ENCODE peak calls at places on chromosomes 16 and 17, in five cellular contexts. R is BJ, I is mammary epithelial cell, D is IMR-90, Q is heart left ventricle. K is an unnamed sample.

GRCh38 chr16:25108054-25108453 is 3.5 kb upstream of the LCMT1 start:
- DNase-seq in R (no peak), I (no peak), D (no peak), Q (peak; percentile 46), K (peak; percentile 32)

GRCh38 chr17:53950207-53950857 is 127.6 kb downstream of the KIF2B start:
- DNase-seq in R (no peak), I (no peak), D (no peak), Q (no peak), K (peak; percentile 34)

GRCh38 chr16:90078594-90078895 is 1.4 kb upstream of the PRDM7 start:
- DNase-seq in R (no peak), I (no peak), D (no peak), Q (no peak), K (no peak)

GRCh38 chr16:75024182-75024581 is 25.4 kb downstream of the ZNRF1 start:
- DNase-seq in R (no peak), I (no peak), D (no peak), Q (no peak), K (no peak)

GRCh38 chr17:76948726-76949342 is 80.6 kb downstream of the MGAT5B start:
- DNase-seq in R (no peak), I (no peak), D (no peak), Q (no peak), K (peak; percentile 55)

GRCh38 chr16:80614908-80615696 is 74.3 kb downstream of the DYNLRB2 start:
- DNase-seq in R (peak; percentile 33), I (peak; percentile 43), D (peak; percentile 86), Q (no peak), K (no peak)

GRCh38 chr17:10777890-10778289 is 26.0 kb downstream of the TMEM238L start:
- DNase-seq in R (no peak), I (no peak), D (no peak), Q (no peak), K (no peak)

GRCh38 chr17:59026176-59026939 is 80.3 kb downstream of the TRIM37 start:
- DNase-seq in R (no peak), I (no peak), D (no peak), Q (no peak), K (no peak)

GRCh38 chr16:721765-722481 is 977 bp downstream of the ANTKMT start:
- DNase-seq in R (no peak), I (no peak), D (no peak), Q (no peak), K (no peak)

GRCh38 chr17:10768766-10769383 is 35.0 kb downstream of the TMEM238L start:
- DNase-seq in R (no peak), I (no peak), D (no peak), Q (no peak), K (no peak)

GRCh38 chr17:7440823-7441174 is 1.5 kb downstream of the FGF11 start:
- DNase-seq in R (no peak), I (peak; percentile 45), D (no peak), Q (peak; percentile 69), K (peak; percentile 86)

GRCh38 chr17:79942591-79943353 is 92.9 kb downstream of the TBC1D16 start:
- DNase-seq in R (no peak), I (peak; percentile 28), D (peak; percentile 18), Q (peak; percentile 37), K (peak; percentile 49)

GRCh38 chr16:88777801-88778415 is 7.1 kb downstream of the PIEZO1 start:
- DNase-seq in R (no peak), I (no peak), D (no peak), Q (no peak), K (peak; percentile 85)

GRCh38 chr17:52027081-52027480 is 131.4 kb downstream of the CA10 start:
- DNase-seq in R (no peak), I (peak; percentile 76), D (no peak), Q (no peak), K (no peak)

GRCh38 chr17:17506893-17507464 is 10.8 kb upstream of the RASD1 start:
- DNase-seq in R (no peak), I (no peak), D (no peak), Q (peak; percentile 82), K (no peak)

GRCh38 chr16:57255686-57256415 is 10.8 kb downstream of the ARL2BP start:
- DNase-seq in R (no peak), I (peak; percentile 89), D (no peak), Q (no peak), K (no peak)

GRCh38 chr16:88461291-88462269 is 8.5 kb downstream of the ZFPM1 start:
- DNase-seq in R (no peak), I (no peak), D (no peak), Q (no peak), K (peak; percentile 96)

GRCh38 chr17:28133562-28133970 is 91.1 kb downstream of the NLK start:
- DNase-seq in R (peak; percentile 57), I (peak; percentile 79), D (peak; percentile 89), Q (no peak), K (no peak)

GRCh38 chr17:64920026-64920418 is 744 bp upstream of the LRRC37A3 start:
- DNase-seq in R (no peak), I (no peak), D (no peak), Q (peak; percentile 39), K (no peak)

GRCh38 chr17:56203430-56203829 is 50.2 kb downstream of the ANKFN1 start:
- DNase-seq in R (no peak), I (peak; percentile 24), D (no peak), Q (no peak), K (no peak)

GRCh38 chr16:52549011-52549692 is 2.2 kb upstream of the TOX3 start:
- DNase-seq in R (no peak), I (no peak), D (no peak), Q (no peak), K (peak; percentile 44)

GRCh38 chr16:68790944-68791343 is 52.4 kb upstream of the TANGO6 start:
- DNase-seq in R (no peak), I (no peak), D (no peak), Q (no peak), K (peak; percentile 30)

GRCh38 chr17:63196772-63197335 is 230.8 kb downstream of the TANC2 start:
- DNase-seq in R (no peak), I (no peak), D (no peak), Q (no peak), K (no peak)

GRCh38 chr16:30186782-30187555 is 3.6 kb downstream of the CORO1A start:
- DNase-seq in R (no peak), I (peak; percentile 26), D (no peak), Q (peak; percentile 72), K (peak; percentile 92)

GRCh38 chr17:49779730-49780220 is 8.7 kb upstream of the KAT7 start:
- DNase-seq in R (peak; percentile 68), I (peak; percentile 81), D (peak; percentile 84), Q (no peak), K (no peak)

GRCh38 chr16:67445913-67446907 is 15.3 kb downstream of the HSD11B2 start:
- DNase-seq in R (no peak), I (no peak), D (no peak), Q (peak; percentile 79), K (peak; percentile 73)

GRCh38 chr17:79835953-79836951 is 3.0 kb downstream of the CBX4 start:
- DNase-seq in R (no peak), I (no peak), D (peak; percentile 19), Q (peak; percentile 40), K (peak; percentile 94)

GRCh38 chr17:42065201-42065600 is 14.8 kb upstream of the C17orf113 start:
- DNase-seq in R (no peak), I (no peak), D (no peak), Q (no peak), K (no peak)

GRCh38 chr16:66578596-66579531 is at the start of gene CMTM2:
- DNase-seq in R (no peak), I (no peak), D (no peak), Q (no peak), K (peak; percentile 51)

GRCh38 chr17:2955931-2956582 is 107.3 kb downstream of the OR1D5 start:
- DNase-seq in R (no peak), I (no peak), D (no peak), Q (no peak), K (no peak)

GRCh38 chr17:47897561-47897960 is 1.5 kb downstream of the SP2 start:
- DNase-seq in R (no peak), I (peak; percentile 44), D (no peak), Q (no peak), K (no peak)
- H3K4me3 ChIP-seq in R (no peak overlapping the region), I (no peak overlapping the region), D (no peak overlapping the region), Q (peak overlapping the region; percentile 73), K (no peak overlapping the region)

GRCh38 chr16:12496866-12497265 is 306.8 kb downstream of the CPPED1 start:
- DNase-seq in R (no peak), I (no peak), D (no peak), Q (no peak), K (no peak)
- H3K36me3 ChIP-seq in R (no peaks in the 10 kb centered on the region), I (no peaks in the 10 kb centered on the region), D (no peaks in the 10 kb centered on the region), Q (no peaks in the 10 kb centered on the region), K (no peaks in the 10 kb centered on the region)

GRCh38 chr17:61400058-61400785 is 579 bp downstream of the TBX2 start:
- DNase-seq in R (no peak), I (peak; percentile 27), D (peak; percentile 40), Q (peak; percentile 47), K (peak; percentile 87)
- H3K4me3 ChIP-seq in R (peak overlapping the region; percentile 78), I (peak overlapping the region; percentile 33), D (peak overlapping the region; percentile 98), Q (peak overlapping the region; percentile 65), K (no peak overlapping the region)

GRCh38 chr16:85681255-85681654 is 7.5 kb downstream of the GINS2 start:
- DNase-seq in R (no peak), I (no peak), D (no peak), Q (no peak), K (no peak)

GRCh38 chr16:85682516-85682915 is 6.2 kb downstream of the GINS2 start:
- DNase-seq in R (no peak), I (no peak), D (no peak), Q (no peak), K (no peak)

GRCh38 chr16:85679870-85680269 is 8.9 kb downstream of the GINS2 start:
- DNase-seq in R (no peak), I (no peak), D (no peak), Q (no peak), K (no peak)

GRCh38 chr16:85678821-85679220 is 9.9 kb downstream of the GINS2 start:
- DNase-seq in R (no peak), I (no peak), D (no peak), Q (no peak), K (no peak)

GRCh38 chr16:85680352-85680944 is 8.3 kb downstream of the GINS2 start:
- DNase-seq in R (no peak), I (no peak), D (no peak), Q (no peak), K (no peak)
- H3K36me3 ChIP-seq in R (peaks cover 6% of the 10 kb centered on the region), I (peaks cover 32% of the 10 kb centered on the region), D (peaks cover 17% of the 10 kb centered on the region), Q (peaks cover 28% of the 10 kb centered on the region), K (peaks cover 24% of the 10 kb centered on the region)

GRCh38 chr17:82354804-82355308 is 4.2 kb upstream of the TEX19 start:
- DNase-seq in R (no peak), I (no peak), D (no peak), Q (no peak), K (no peak)

GRCh38 chr17:82353484-82353883 is 5.6 kb upstream of the TEX19 start:
- DNase-seq in R (no peak), I (no peak), D (no peak), Q (no peak), K (no peak)

GRCh38 chr17:82356845-82357355 is 2.1 kb upstream of the TEX19 start:
- DNase-seq in R (no peak), I (no peak), D (no peak), Q (no peak), K (peak; percentile 91)

GRCh38 chr17:82357394-82357793 is 1.7 kb upstream of the TEX19 start:
- DNase-seq in R (no peak), I (no peak), D (no peak), Q (no peak), K (no peak)

DNA sequence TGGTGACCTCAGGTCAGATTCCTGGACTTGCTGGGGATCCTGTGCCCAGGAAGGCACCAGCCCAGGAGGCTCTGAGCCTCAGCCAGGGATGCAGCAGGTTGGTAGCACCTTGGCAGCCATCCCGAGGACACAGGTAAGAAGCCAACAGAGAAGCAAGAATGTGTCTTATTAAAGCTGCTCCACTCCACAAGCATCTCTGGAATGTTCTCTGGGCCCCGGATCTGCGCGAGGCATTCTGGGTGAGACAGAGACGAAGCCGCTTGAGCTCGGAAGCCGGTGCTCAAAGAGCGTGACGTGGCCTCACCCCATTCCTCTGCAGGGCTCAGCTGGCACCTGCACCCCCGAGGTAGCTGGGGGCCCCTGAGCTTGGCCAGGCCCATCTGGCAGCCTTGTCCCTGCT is 3.0 kb upstream of the TEX19 start:
- DNase-seq in R (no peak), I (peak; percentile 75), D (no peak), Q (no peak), K (no peak)
- H3K4me3 ChIP-seq in R (no peak overlapping the region), I (no peak overlapping the region), D (no peak overlapping the region), Q (no peak overlapping the region), K (no peak overlapping the region)

K was measured in H7.